ENCODE peak calls at places on chromosomes 7 and 10, in seven cellular contexts. L is HFF-Myc, S is cardiac muscle cell, K is cardiac fibroblast, R is pancreas, Y is vagina, H is astrocyte of the spinal cord. T is an unnamed sample.

GRCh38 chr7:107856806-107857540 is 34.0 kb upstream of the DLD start:
- DNase-seq in Y (no peak), R (no peak), K (peak), L (no peak), S (no peak), H (no peak), T (no peak)

GRCh38 chr7:131231381-131232220 is 96.1 kb upstream of the MKLN1 start:
- DNase-seq in Y (peak), S (peak), L (no peak), R (no peak), H (peak), K (peak), T (peak)

GRCh38 chr7:82985144-82985802 is 177.4 kb downstream of the PCLO start:
- DNase-seq in L (no peak), H (no peak), Y (no peak), K (no peak), S (no peak), R (no peak), T (no peak)

GRCh38 chr10:52696232-52696631 is 76.4 kb downstream of the MBL2 start:
- DNase-seq in Y (no peak), R (no peak), S (no peak), K (no peak), L (no peak), H (no peak), T (no peak)

GRCh38 chr7:36147361-36147760 is 5.7 kb upstream of the EEPD1 start:
- DNase-seq in H (no peak), R (no peak), S (no peak), Y (no peak), K (no peak), L (no peak), T (no peak)

GRCh38 chr7:28678421-28678965 is 266.2 kb downstream of the CREB5 start:
- DNase-seq in H (peak), R (no peak), K (no peak), L (no peak), Y (no peak), S (peak), T (no peak)

GRCh38 chr10:126569513-126570447 is 100.7 kb downstream of the C10orf90 start:
- DNase-seq in L (peak), R (no peak), K (peak), H (peak), S (peak), Y (no peak), T (peak)

GRCh38 chr7:27150568-27151340 is 1.6 kb downstream of the HOXA3 start:
- DNase-seq in L (no peak), K (peak), R (peak), Y (no peak), H (peak), S (peak), T (no peak)

GRCh38 chr7:51949726-51950644 is 633.4 kb upstream of the COBL start:
- DNase-seq in Y (no peak), L (no peak), H (peak), K (no peak), R (no peak), S (no peak), T (no peak)

GRCh38 chr10:58844680-58845079 is 331.8 kb upstream of the PHYHIPL start:
- DNase-seq in K (no peak), Y (no peak), L (no peak), S (no peak), R (no peak), H (no peak), T (no peak)

GRCh38 chr10:133100706-133101463 is 13.2 kb downstream of the ADGRA1 start:
- DNase-seq in H (no peak), L (no peak), S (no peak), Y (no peak), K (no peak), R (peak), T (no peak)

GRCh38 chr10:44337081-44337480 is 47.8 kb downstream of the CXCL12 start:
- DNase-seq in Y (no peak), S (no peak), R (no peak), L (no peak), K (no peak), H (no peak), T (no peak)

GRCh38 chr10:119783665-119784027 is 57.8 kb downstream of the INPP5F start:
- DNase-seq in K (no peak), R (no peak), L (no peak), Y (no peak), H (no peak), S (no peak), T (no peak)

GRCh38 chr7:3107889-3108570 is 64.4 kb upstream of the CARD11 start:
- DNase-seq in Y (no peak), K (no peak), L (no peak), H (no peak), S (no peak), R (no peak), T (no peak)

GRCh38 chr10:110220383-110220782 is 13.0 kb downstream of the MXI1 start:
- DNase-seq in L (no peak), K (no peak), R (no peak), H (no peak), Y (no peak), S (no peak), T (no peak)

GRCh38 chr10:129972145-129972965 is 8.3 kb upstream of the EBF3 start:
- DNase-seq in H (no peak), R (peak), S (no peak), Y (no peak), L (no peak), K (peak), T (no peak)

GRCh38 chr10:47029181-47029971 is 118.1 kb downstream of the PTPN20 start:
- DNase-seq in Y (peak), H (no peak), S (no peak), L (no peak), K (no peak), R (no peak), T (no peak)

GRCh38 chr10:112057072-112057471 is 126.5 kb downstream of the GPAM start:
- DNase-seq in L (no peak), S (no peak), H (no peak), Y (no peak), K (no peak), R (no peak), T (no peak)

GRCh38 chr7:93307131-93307660 is 75.0 kb downstream of the VPS50 start:
- DNase-seq in R (no peak), S (peak), Y (no peak), K (peak), H (peak), L (no peak), T (peak)

GRCh38 chr7:2601907-2602735 is 29.7 kb upstream of the TTYH3 start:
- DNase-seq in L (no peak), R (no peak), S (no peak), K (no peak), H (no peak), Y (no peak), T (no peak)

GRCh38 chr7:117250801-117251200 is 72.1 kb downstream of the WNT2 start:
- DNase-seq in Y (no peak), L (no peak), R (no peak), K (peak), S (peak), H (no peak), T (no peak)

GRCh38 chr10:79084012-79084971 is 15.5 kb downstream of the ZMIZ1 start:
- DNase-seq in H (peak), S (peak), K (peak), L (no peak), Y (no peak), R (peak), T (peak)

GRCh38 chr10:29482591-29483421 is 152.0 kb downstream of the SVIL start:
- DNase-seq in L (peak), H (peak), R (no peak), S (peak), K (peak), Y (no peak), T (peak)

GRCh38 chr7:155885162-155886160 is 73.2 kb upstream of the SHH start:
- DNase-seq in S (peak), R (no peak), K (peak), Y (no peak), L (no peak), H (peak), T (peak)

GRCh38 chr10:5911670-5912069 is 21.6 kb downstream of the FBH1 start:
- DNase-seq in H (no peak), R (no peak), S (no peak), L (no peak), Y (no peak), K (no peak), T (no peak)

GRCh38 chr7:155590215-155591023 is 44.1 kb upstream of the CNPY1 start:
- DNase-seq in R (peak), Y (no peak), H (peak), L (no peak), K (peak), S (peak), T (no peak)

GRCh38 chr7:130960208-130960988 is 226.4 kb upstream of the KLF14 start:
- DNase-seq in Y (no peak), K (peak), H (peak), R (no peak), S (peak), L (peak), T (peak)

GRCh38 chr7:118158766-118159165 is 25.2 kb upstream of the LSM8 start:
- DNase-seq in L (no peak), K (peak), R (no peak), S (no peak), Y (no peak), H (peak), T (no peak)

GRCh38 chr7:22980422-22980821 is 33.5 kb downstream of the HYCC1 start:
- DNase-seq in S (peak), L (peak), K (peak), R (no peak), Y (no peak), H (peak), T (peak)

GRCh38 chr7:142428094-142428493 is 170.2 kb upstream of the PRSS58 start:
- DNase-seq in L (no peak), K (no peak), S (no peak), R (no peak), Y (no peak), H (no peak), T (no peak)

GRCh38 chr10:121522841-121523240 is 75.4 kb downstream of the FGFR2 start:
- DNase-seq in K (no peak), S (no peak), H (no peak), R (no peak), Y (no peak), L (no peak), T (no peak)

GRCh38 chr10:77111611-77112550 is 525.7 kb downstream of the KCNMA1 start:
- DNase-seq in S (peak), L (peak), Y (no peak), H (peak), K (peak), R (no peak), T (peak)

GRCh38 chr7:151993977-151994676 is 31.3 kb upstream of the GALNT11 start:
- DNase-seq in K (no peak), S (peak), Y (no peak), H (no peak), L (no peak), R (no peak), T (no peak)

GRCh38 chr10:91758303-91759146 is 39.7 kb upstream of the TNKS2 start:
- DNase-seq in R (no peak), S (peak), Y (no peak), K (peak), L (peak), H (peak), T (peak)

GRCh38 chr10:119416855-119417254 is 125.7 kb downstream of the RGS10 start:
- DNase-seq in H (peak), Y (no peak), L (no peak), S (peak), K (peak), R (no peak), T (no peak)

GRCh38 chr10:3430501-3430900 is 257.9 kb upstream of the PITRM1 start:
- DNase-seq in S (no peak), K (no peak), L (no peak), H (no peak), Y (no peak), R (no peak), T (no peak)

GRCh38 chr10:130403153-130403890 is 267.1 kb downstream of the GLRX3 start:
- DNase-seq in L (no peak), Y (no peak), R (peak), S (no peak), K (no peak), H (no peak), T (no peak)

GRCh38 chr10:86632009-86632800 is 22.1 kb upstream of the OPN4 start:
- DNase-seq in L (no peak), R (peak), S (peak), Y (no peak), H (no peak), K (no peak), T (no peak)

GRCh38 chr10:35058134-35058533 is 32.0 kb downstream of the CUL2 start:
- DNase-seq in R (no peak), H (peak), L (peak), S (peak), Y (no peak), K (peak), T (peak)

DNA sequence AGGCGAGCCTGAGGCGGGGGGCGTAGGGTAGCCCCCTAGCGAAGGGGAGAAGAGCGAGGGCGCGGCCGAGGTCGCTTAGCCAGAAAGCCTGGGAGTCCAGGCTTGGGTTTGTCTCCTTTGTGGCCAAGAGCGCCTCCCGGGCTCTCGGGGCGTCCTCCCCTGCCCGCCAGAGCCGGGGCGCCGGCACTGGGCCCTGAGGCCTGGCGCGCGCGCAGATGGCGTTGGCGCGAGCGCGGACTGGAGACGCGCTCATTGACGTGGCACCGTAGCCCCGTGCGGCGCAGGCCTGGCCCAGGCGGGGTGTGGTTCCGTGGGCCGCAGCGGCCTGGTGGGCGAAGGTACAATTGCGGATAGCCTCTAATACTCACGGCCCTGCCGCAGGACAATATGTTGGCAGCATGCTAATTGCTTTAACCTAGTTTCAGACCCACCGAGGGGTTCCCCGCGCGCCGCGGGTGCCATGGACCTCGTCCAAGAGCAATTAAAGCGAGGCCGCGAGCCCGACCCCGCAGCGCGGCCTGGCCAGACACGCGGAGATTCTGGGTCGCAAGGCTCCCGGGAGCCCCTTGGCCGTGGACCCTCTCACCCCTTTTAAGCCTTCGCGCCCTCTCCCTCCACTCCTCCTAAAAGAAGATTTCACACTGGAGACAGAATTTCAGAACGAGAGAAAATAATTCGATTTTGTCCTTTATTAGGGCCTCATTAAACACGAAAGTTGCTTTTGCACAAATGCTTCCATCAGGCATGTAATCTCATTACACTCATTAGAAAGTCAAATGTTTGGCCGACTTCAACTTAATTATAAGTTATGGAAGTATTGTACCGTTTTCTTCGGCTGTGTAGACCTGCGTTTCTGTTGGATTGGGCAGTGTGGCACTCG is 3.1 kb downstream of the PTF1A start:
- DNase-seq in S (no peak), L (no peak), Y (no peak), H (no peak), K (no peak), R (peak), T (no peak)
- H3K4me3 ChIP-seq in S (peak), L (no peak), Y (no peak), H (no peak), K (no peak), R (peak), T (no peak)

DNA sequence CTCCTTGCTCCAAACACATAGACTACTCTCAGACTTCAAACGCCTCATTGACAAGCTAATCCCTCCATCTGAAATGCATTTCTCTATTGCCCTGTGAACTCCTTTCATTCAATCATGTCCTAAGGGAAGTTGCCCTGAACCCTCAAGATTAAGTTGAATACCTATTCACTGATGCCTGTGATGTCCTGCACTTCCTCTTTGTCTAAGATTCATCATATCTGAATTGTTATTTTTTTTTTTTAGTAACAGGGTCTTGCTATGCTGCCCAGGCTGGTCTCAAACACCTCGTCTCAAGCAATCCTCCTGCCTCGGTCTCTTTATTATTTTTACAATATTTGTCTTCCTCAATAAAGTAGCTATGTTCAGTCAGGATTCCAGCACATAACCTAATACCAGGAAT is 3.2 kb downstream of the PSMA2 start:
- DNase-seq in Y (no peak), S (no peak), R (no peak), H (no peak), K (no peak), L (no peak), T (no peak)
- H3K4me3 ChIP-seq in Y (no peak), S (no peak), R (no peak), H (no peak), K (no peak), L (no peak), T (no peak)

GRCh38 chr7:1227071-1227804 is 5.4 kb upstream of the UNCX start:
- DNase-seq in Y (no peak), H (no peak), S (no peak), K (no peak), L (no peak), R (peak), T (no peak)
- H3K4me3 ChIP-seq in Y (no peak), H (no peak), S (no peak), K (no peak), L (no peak), R (no peak), T (no peak)

DNA sequence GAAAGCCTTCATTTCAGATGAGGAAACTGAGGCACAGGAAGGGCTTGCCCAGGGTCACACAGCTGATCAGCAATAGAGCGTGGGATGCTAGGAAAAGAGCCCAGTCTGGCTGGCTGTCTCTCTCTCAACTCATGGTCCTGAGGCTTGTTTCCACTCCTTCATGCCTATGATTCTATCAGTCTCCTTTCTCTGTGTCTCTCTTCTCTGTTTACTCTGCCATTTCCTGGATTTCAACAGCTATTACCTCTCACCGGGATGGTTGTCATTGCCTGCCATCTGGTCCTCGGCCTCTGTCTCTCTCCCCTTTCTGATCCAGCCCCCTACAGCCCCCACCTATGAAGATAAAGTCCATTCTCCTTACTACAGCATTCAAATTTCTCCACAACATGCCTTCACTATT is 93.3 kb upstream of the AGBL3 start:
- DNase-seq in K (no peak), Y (no peak), L (no peak), S (no peak), H (no peak), R (no peak), T (no peak)
- H3K4me3 ChIP-seq in K (peak), Y (peak), L (peak), S (no peak), H (peak), R (no peak), T (peak)

DNA sequence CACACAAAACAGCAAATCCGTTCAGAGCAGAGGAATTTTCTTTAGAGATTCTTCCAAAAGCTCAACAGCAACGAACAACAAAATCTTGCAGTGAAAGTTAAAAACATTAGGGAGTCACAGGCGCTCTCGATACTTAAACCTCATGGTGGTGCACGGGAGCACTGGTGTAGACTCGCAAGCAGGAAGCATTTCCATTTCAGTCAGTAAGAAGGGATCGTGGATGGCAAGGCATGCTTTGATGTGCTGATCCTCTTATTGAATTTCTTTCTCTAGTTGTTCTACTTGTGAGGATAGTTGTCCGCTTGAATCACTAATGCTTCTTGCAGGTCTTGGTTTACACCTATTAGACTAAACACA is 264.7 kb downstream of the SKIDA1 start:
- DNase-seq in S (peak), K (no peak), L (no peak), H (no peak), Y (no peak), R (no peak), T (no peak)
- H3K4me3 ChIP-seq in S (no peak), K (no peak), L (no peak), H (no peak), Y (no peak), R (no peak), T (no peak)

T was measured in skeletal muscle cell.